ENCODE peak calls at places on chromosomes 7 and 10, in nine cellular contexts. One of them, this sample, is unnamed.

GRCh38 chr7:114048386-114049235 is 129.8 kb upstream of the PPP1R3A start:
- DNase-seq in 8988T: peak; percentile 10
- DNase-seq in tibial nerve: no peak
- DNase-seq in CD4-positive, CD25-positive, alpha-beta regulatory T cell: no peak
- DNase-seq in cerebellar nuclear complex: no peak
- DNase-seq in NCI-H1105: peak; percentile 28
- DNase-seq in T follicular helper cell: no peak
- DNase-seq in ELR: peak; percentile 52
- DNase-seq in CD14-positive monocyte: no peak
- DNase-seq in this sample: peak; percentile 13

GRCh38 chr7:155269766-155270585 is 27.7 kb upstream of the INSIG1 start:
- DNase-seq in CD4-positive, CD25-positive, alpha-beta regulatory T cell: no peak
- DNase-seq in ELR: peak; percentile 32
- DNase-seq in CD14-positive monocyte: no peak
- DNase-seq in tibial nerve: no peak
- DNase-seq in 8988T: no peak
- DNase-seq in cerebellar nuclear complex: no peak
- DNase-seq in NCI-H1105: no peak
- DNase-seq in T follicular helper cell: no peak
- DNase-seq in this sample: no peak

GRCh38 chr10:92574545-92575377 is 868 bp upstream of the IDE start:
- DNase-seq in tibial nerve: no peak
- DNase-seq in NCI-H1105: peak; percentile 28
- DNase-seq in 8988T: no peak
- DNase-seq in ELR: peak; percentile 69
- DNase-seq in CD4-positive, CD25-positive, alpha-beta regulatory T cell: no peak
- DNase-seq in T follicular helper cell: no peak
- DNase-seq in cerebellar nuclear complex: no peak
- DNase-seq in CD14-positive monocyte: no peak
- DNase-seq in this sample: peak; percentile 2

GRCh38 chr10:50645241-50645640 is 21.5 kb upstream of the SGMS1 start:
- DNase-seq in CD14-positive monocyte: no peak
- DNase-seq in cerebellar nuclear complex: no peak
- DNase-seq in NCI-H1105: no peak
- DNase-seq in 8988T: no peak
- DNase-seq in ELR: no peak
- DNase-seq in tibial nerve: no peak
- DNase-seq in CD4-positive, CD25-positive, alpha-beta regulatory T cell: no peak
- DNase-seq in T follicular helper cell: no peak
- DNase-seq in this sample: no peak

GRCh38 chr7:127933116-127933515 is 98.1 kb downstream of the LRRC4 start:
- DNase-seq in cerebellar nuclear complex: no peak
- DNase-seq in CD14-positive monocyte: no peak
- DNase-seq in T follicular helper cell: no peak
- DNase-seq in CD4-positive, CD25-positive, alpha-beta regulatory T cell: no peak
- DNase-seq in 8988T: no peak
- DNase-seq in tibial nerve: no peak
- DNase-seq in ELR: no peak
- DNase-seq in NCI-H1105: no peak
- DNase-seq in this sample: no peak

GRCh38 chr10:84066202-84066601 is 73.1 kb upstream of the GHITM start:
- DNase-seq in CD14-positive monocyte: no peak
- DNase-seq in T follicular helper cell: no peak
- DNase-seq in NCI-H1105: no peak
- DNase-seq in 8988T: no peak
- DNase-seq in CD4-positive, CD25-positive, alpha-beta regulatory T cell: no peak
- DNase-seq in tibial nerve: no peak
- DNase-seq in cerebellar nuclear complex: no peak
- DNase-seq in ELR: no peak
- DNase-seq in this sample: no peak

GRCh38 chr7:134495546-134495945 is 31.8 kb upstream of the AKR1B10 start:
- DNase-seq in tibial nerve: no peak
- DNase-seq in cerebellar nuclear complex: no peak
- DNase-seq in 8988T: no peak
- DNase-seq in NCI-H1105: no peak
- DNase-seq in CD4-positive, CD25-positive, alpha-beta regulatory T cell: no peak
- DNase-seq in T follicular helper cell: no peak
- DNase-seq in CD14-positive monocyte: no peak
- DNase-seq in ELR: no peak
- DNase-seq in this sample: no peak

GRCh38 chr7:148789228-148789627 is 90.5 kb downstream of the CUL1 start:
- DNase-seq in T follicular helper cell: no peak
- DNase-seq in cerebellar nuclear complex: no peak
- DNase-seq in ELR: no peak
- DNase-seq in CD14-positive monocyte: no peak
- DNase-seq in CD4-positive, CD25-positive, alpha-beta regulatory T cell: no peak
- DNase-seq in tibial nerve: no peak
- DNase-seq in 8988T: no peak
- DNase-seq in NCI-H1105: no peak
- DNase-seq in this sample: no peak

GRCh38 chr7:96663871-96664445 is 45.7 kb downstream of the SEM1 start:
- DNase-seq in tibial nerve: no peak
- DNase-seq in NCI-H1105: no peak
- DNase-seq in 8988T: no peak
- DNase-seq in CD4-positive, CD25-positive, alpha-beta regulatory T cell: no peak
- DNase-seq in T follicular helper cell: no peak
- DNase-seq in ELR: no peak
- DNase-seq in cerebellar nuclear complex: no peak
- DNase-seq in CD14-positive monocyte: no peak
- DNase-seq in this sample: no peak

GRCh38 chr10:116668018-116668417 is 47.3 kb downstream of the PNLIPRP2 start:
- DNase-seq in CD4-positive, CD25-positive, alpha-beta regulatory T cell: no peak
- DNase-seq in ELR: no peak
- DNase-seq in cerebellar nuclear complex: no peak
- DNase-seq in NCI-H1105: no peak
- DNase-seq in tibial nerve: no peak
- DNase-seq in T follicular helper cell: no peak
- DNase-seq in 8988T: no peak
- DNase-seq in CD14-positive monocyte: no peak
- DNase-seq in this sample: no peak

GRCh38 chr7:130941322-130942210 is 207.6 kb upstream of the KLF14 start:
- DNase-seq in CD14-positive monocyte: peak; percentile 70
- DNase-seq in NCI-H1105: no peak
- DNase-seq in ELR: peak; percentile 74
- DNase-seq in CD4-positive, CD25-positive, alpha-beta regulatory T cell: peak; percentile 52
- DNase-seq in cerebellar nuclear complex: no peak
- DNase-seq in tibial nerve: peak; percentile 56
- DNase-seq in T follicular helper cell: no peak
- DNase-seq in 8988T: no peak
- DNase-seq in this sample: peak; percentile 33

GRCh38 chr10:116195039-116195438 is 78.0 kb downstream of the GFRA1 start:
- DNase-seq in T follicular helper cell: no peak
- DNase-seq in 8988T: no peak
- DNase-seq in NCI-H1105: no peak
- DNase-seq in CD4-positive, CD25-positive, alpha-beta regulatory T cell: no peak
- DNase-seq in tibial nerve: no peak
- DNase-seq in ELR: no peak
- DNase-seq in cerebellar nuclear complex: no peak
- DNase-seq in CD14-positive monocyte: no peak
- DNase-seq in this sample: no peak

GRCh38 chr7:47444376-47445098 is 137.4 kb downstream of the TNS3 start:
- DNase-seq in T follicular helper cell: no peak
- DNase-seq in ELR: peak; percentile 60
- DNase-seq in NCI-H1105: no peak
- DNase-seq in cerebellar nuclear complex: no peak
- DNase-seq in 8988T: no peak
- DNase-seq in CD4-positive, CD25-positive, alpha-beta regulatory T cell: no peak
- DNase-seq in tibial nerve: peak; percentile 40
- DNase-seq in CD14-positive monocyte: no peak
- DNase-seq in this sample: no peak

GRCh38 chr10:59582058-59582457 is 127.6 kb downstream of the SLC16A9 start:
- DNase-seq in 8988T: no peak
- DNase-seq in CD14-positive monocyte: no peak
- DNase-seq in CD4-positive, CD25-positive, alpha-beta regulatory T cell: no peak
- DNase-seq in T follicular helper cell: no peak
- DNase-seq in NCI-H1105: no peak
- DNase-seq in tibial nerve: no peak
- DNase-seq in cerebellar nuclear complex: no peak
- DNase-seq in ELR: no peak
- DNase-seq in this sample: no peak

GRCh38 chr10:77409697-77410471 is 227.7 kb downstream of the KCNMA1 start:
- DNase-seq in CD4-positive, CD25-positive, alpha-beta regulatory T cell: no peak
- DNase-seq in ELR: no peak
- DNase-seq in tibial nerve: no peak
- DNase-seq in CD14-positive monocyte: no peak
- DNase-seq in 8988T: no peak
- DNase-seq in NCI-H1105: peak; percentile 80
- DNase-seq in cerebellar nuclear complex: no peak
- DNase-seq in T follicular helper cell: no peak
- DNase-seq in this sample: no peak

GRCh38 chr10:33571616-33572015 is 237.1 kb upstream of the NRP1 start:
- DNase-seq in 8988T: no peak
- DNase-seq in CD4-positive, CD25-positive, alpha-beta regulatory T cell: no peak
- DNase-seq in NCI-H1105: no peak
- DNase-seq in cerebellar nuclear complex: no peak
- DNase-seq in CD14-positive monocyte: no peak
- DNase-seq in tibial nerve: no peak
- DNase-seq in ELR: peak; percentile 30
- DNase-seq in T follicular helper cell: no peak
- DNase-seq in this sample: no peak

GRCh38 chr7:137262599-137262998 is 80.9 kb downstream of the PTN start:
- DNase-seq in NCI-H1105: no peak
- DNase-seq in CD4-positive, CD25-positive, alpha-beta regulatory T cell: no peak
- DNase-seq in T follicular helper cell: no peak
- DNase-seq in cerebellar nuclear complex: no peak
- DNase-seq in ELR: no peak
- DNase-seq in CD14-positive monocyte: no peak
- DNase-seq in 8988T: no peak
- DNase-seq in tibial nerve: no peak
- DNase-seq in this sample: no peak

GRCh38 chr10:96072673-96073072 is 29.3 kb downstream of the CCNJ start:
- DNase-seq in ELR: peak; percentile 8
- DNase-seq in 8988T: no peak
- DNase-seq in tibial nerve: no peak
- DNase-seq in T follicular helper cell: no peak
- DNase-seq in CD4-positive, CD25-positive, alpha-beta regulatory T cell: no peak
- DNase-seq in cerebellar nuclear complex: no peak
- DNase-seq in CD14-positive monocyte: no peak
- DNase-seq in NCI-H1105: no peak
- DNase-seq in this sample: no peak

This sample was measured in T-helper 1 cell.